ENCODE peak calls at places on chromosomes 5 and 9, in seven cellular contexts. S is ovary, Y is suprapubic skin, H is uterus, C is tibial nerve, I is heart left ventricle, G is A549. E is an unnamed sample. For H3K9me3, the result is how much of the 10 kb centered on the place peaks cover.

GRCh38 chr5:140598836-140599235 is 34.1 kb downstream of the CD14 start:
- DNase-seq in S (no peak), I (no peak), H (no peak), C (no peak), Y (no peak), G (no peak), E (no peak)

GRCh38 chr5:52760695-52761366 is 26.9 kb upstream of the ITGA1 start:
- DNase-seq in C (no peak), Y (no peak), G (no peak), I (no peak), S (no peak), H (no peak), E (no peak)

GRCh38 chr5:52989781-52990530 is 804 bp downstream of the ITGA2 start:
- DNase-seq in G (no peak), S (peak), I (peak), H (peak), Y (peak), C (peak), E (peak)

GRCh38 chr9:123028136-123028535 is 5.3 kb upstream of the GPR21 start:
- DNase-seq in G (no peak), Y (no peak), C (no peak), H (no peak), I (no peak), S (no peak), E (no peak)

GRCh38 chr9:134847138-134847537 is 33.5 kb upstream of the FCN2 start:
- DNase-seq in S (no peak), G (no peak), C (no peak), I (no peak), H (no peak), Y (no peak), E (no peak)

GRCh38 chr9:109986423-109987055 is 206.5 kb downstream of the PALM2AKAP2 start:
- DNase-seq in Y (no peak), H (no peak), G (peak), C (no peak), I (no peak), S (no peak), E (no peak)

GRCh38 chr9:115263731-115264130 is 145.8 kb upstream of the TNC start:
- DNase-seq in S (no peak), H (no peak), G (no peak), Y (no peak), C (no peak), I (no peak), E (no peak)

GRCh38 chr5:69050214-69050613 is 43.6 kb upstream of the SLC30A5 start:
- DNase-seq in C (no peak), G (no peak), H (no peak), I (no peak), S (no peak), Y (no peak), E (no peak)

GRCh38 chr5:168372351-168372946 is 81.0 kb downstream of the WWC1 start:
- DNase-seq in I (no peak), C (no peak), G (no peak), S (no peak), H (no peak), Y (no peak), E (no peak)

GRCh38 chr5:171684169-171684568 is 101.4 kb upstream of the SMIM23 start:
- DNase-seq in I (no peak), S (no peak), G (no peak), H (no peak), C (no peak), Y (no peak), E (no peak)

GRCh38 chr9:137972988-137973470 is 95.4 kb downstream of the CACNA1B start:
- DNase-seq in I (no peak), C (no peak), S (no peak), Y (peak), G (no peak), H (no peak), E (peak)

GRCh38 chr5:108650997-108651396 is 96.7 kb upstream of the FER start:
- DNase-seq in C (no peak), I (no peak), G (no peak), S (no peak), H (no peak), Y (no peak), E (no peak)

GRCh38 chr5:1930880-1931589 is 48.3 kb upstream of the IRX4 start:
- DNase-seq in Y (peak), S (peak), C (no peak), I (peak), G (no peak), H (peak), E (no peak)

GRCh38 chr5:9545301-9545958 is 445 bp downstream of the SEMA5A start:
- DNase-seq in H (no peak), G (no peak), I (peak), S (peak), Y (peak), C (no peak), E (peak)

GRCh38 chr9:125460346-125460745 is 198.7 kb downstream of the GAPVD1 start:
- DNase-seq in H (no peak), S (no peak), Y (no peak), I (no peak), G (no peak), C (no peak), E (no peak)

GRCh38 chr9:91954841-91955471 is 4.9 kb upstream of the ROR2 start:
- DNase-seq in C (peak), I (no peak), H (peak), G (peak), S (peak), Y (no peak), E (no peak)

GRCh38 chr5:109249126-109249525 is 160.6 kb downstream of the PJA2 start:
- DNase-seq in H (no peak), I (no peak), Y (no peak), C (no peak), G (no peak), S (no peak), E (no peak)

GRCh38 chr5:1801061-1801953 is at the start of gene NDUFS6:
- DNase-seq in Y (peak), H (peak), I (peak), G (peak), C (peak), S (peak), E (peak)

GRCh38 chr9:74951725-74952151 is 974 bp downstream of the C9orf40 start:
- DNase-seq in C (peak), H (peak), G (peak), S (peak), I (peak), Y (peak), E (peak)

GRCh38 chr9:123426406-123426805 is 70.4 kb downstream of the CRB2 start:
- DNase-seq in C (no peak), G (peak), H (no peak), S (no peak), I (no peak), Y (peak), E (no peak)

GRCh38 chr5:65913519-65913918 is 12.9 kb upstream of the ERBIN start:
- DNase-seq in C (peak), Y (no peak), I (no peak), G (no peak), S (no peak), H (no peak), E (no peak)

GRCh38 chr5:96562614-96563013 is 99.6 kb upstream of the CAST start:
- DNase-seq in Y (no peak), G (no peak), S (no peak), C (no peak), H (no peak), I (no peak), E (no peak)

GRCh38 chr9:131282688-131283422 is 6.5 kb upstream of the FAM78A start:
- DNase-seq in S (no peak), G (no peak), H (no peak), C (no peak), Y (no peak), I (no peak), E (no peak)

GRCh38 chr5:175715627-175716522 is 58.0 kb downstream of the HRH2 start:
- DNase-seq in S (no peak), H (no peak), I (no peak), G (no peak), Y (peak), C (no peak), E (no peak)

GRCh38 chr9:89808801-89809200 is 204.0 kb downstream of the GADD45G start:
- DNase-seq in Y (no peak), C (no peak), G (no peak), I (no peak), S (no peak), H (no peak), E (no peak)

GRCh38 chr9:126461608-126462007 is 135.0 kb downstream of the MVB12B start:
- DNase-seq in G (no peak), C (no peak), Y (no peak), I (no peak), S (no peak), H (no peak), E (no peak)
- TF ChIP-seq POLR2A in G (no peak), C (no peak), Y (no peak), I (no peak), S (no peak), H (no peak), E (no peak)

GRCh38 chr5:4081466-4081865 is 485.8 kb downstream of the IRX1 start:
- DNase-seq in I (no peak), H (no peak), C (no peak), G (no peak), S (no peak), Y (no peak), E (no peak)

GRCh38 chr5:4082966-4083564 is 487.4 kb downstream of the IRX1 start:
- DNase-seq in Y (no peak), C (no peak), S (no peak), I (no peak), H (no peak), G (no peak), E (no peak)

GRCh38 chr5:4086081-4086480 is 490.4 kb downstream of the IRX1 start:
- DNase-seq in Y (no peak), G (no peak), H (no peak), I (no peak), C (no peak), S (no peak), E (no peak)

GRCh38 chr5:4087110-4087509 is 491.5 kb downstream of the IRX1 start:
- DNase-seq in C (no peak), Y (no peak), H (no peak), G (no peak), I (no peak), S (no peak), E (no peak)

GRCh38 chr5:4083591-4084337 is 488.1 kb downstream of the IRX1 start:
- DNase-seq in G (no peak), H (no peak), I (no peak), S (no peak), Y (no peak), C (no peak), E (no peak)
- H3K9me3 ChIP-seq in G (under half), H (under half), I (under half), S (under half), Y (under half), C (under half), E (under half)

GRCh38 chr9:38380230-38380871 is 12.2 kb upstream of the ALDH1B1 start:
- DNase-seq in G (no peak), S (no peak), Y (no peak), I (no peak), C (no peak), H (no peak), E (no peak)
- TF ChIP-seq CTCF in G (no peak), S (no peak), Y (no peak), I (no peak), C (no peak), H (no peak), E (no peak)

GRCh38 chr5:132103380-132103951 is 29.9 kb downstream of the CSF2 start:
- DNase-seq in Y (no peak), G (peak), H (peak), C (peak), I (peak), S (peak), E (peak)
- TF ChIP-seq POLR2A in Y (no peak), G (no peak), H (no peak), C (no peak), I (no peak), S (no peak), E (no peak)

E was measured in upper lobe of left lung.